ENCODE peak calls at places on chromosomes 16 and 17, in six cellular contexts. E is WERI-Rb-1, J is MM.1S, A is fibroblast of the aortic adventitia, L is K562, Q is Caco-2. N is an unnamed sample.

GRCh38 chr17:39661044-39661406 is 4.1 kb upstream of the TCAP start:
- DNase-seq in E (peak; percentile 99), L (no peak), Q (no peak), J (no peak), A (no peak), N (no peak)

GRCh38 chr17:72715906-72716572 is 376.4 kb downstream of the SLC39A11 start:
- DNase-seq in J (no peak), A (peak; percentile 85), L (no peak), Q (no peak), E (no peak), N (no peak)

GRCh38 chr16:70465999-70466811 is 11.8 kb downstream of the FCSK start:
- DNase-seq in J (no peak), L (no peak), E (no peak), Q (no peak), A (no peak), N (no peak)

GRCh38 chr17:67245694-67246397 is 850 bp upstream of the HELZ start:
- DNase-seq in L (peak; percentile 51), A (no peak), E (peak; percentile 71), Q (peak; percentile 87), J (no peak), N (peak; percentile 53)

GRCh38 chr17:77700165-77700881 is 258.2 kb upstream of the TNRC6C start:
- DNase-seq in L (no peak), E (no peak), A (no peak), J (no peak), Q (no peak), N (no peak)

GRCh38 chr17:41140360-41141132 is at the start of gene KRTAP4-6:
- DNase-seq in Q (no peak), A (peak; percentile 15), L (no peak), E (no peak), J (no peak), N (no peak)

GRCh38 chr17:30476726-30477082 is 504 bp upstream of the GOSR1 start:
- DNase-seq in E (no peak), J (no peak), A (no peak), Q (no peak), L (peak; percentile 60), N (no peak)

GRCh38 chr17:521561-522325 is 169.1 kb upstream of the RPH3AL start:
- DNase-seq in E (no peak), Q (no peak), L (no peak), A (no peak), J (no peak), N (no peak)

GRCh38 chr16:22948603-22949368 is 134.8 kb downstream of the HS3ST2 start:
- DNase-seq in L (peak; percentile 85), E (peak; percentile 87), Q (peak; percentile 61), J (peak; percentile 71), A (peak; percentile 67), N (peak; percentile 67)

GRCh38 chr17:5034651-5035050 is 575 bp downstream of the SLC52A1 start:
- DNase-seq in J (no peak), E (no peak), Q (no peak), L (no peak), A (no peak), N (no peak)

GRCh38 chr17:5035356-5035755 is at the start of gene SLC52A1:
- DNase-seq in E (no peak), Q (no peak), L (no peak), J (no peak), A (no peak), N (no peak)

GRCh38 chr17:5034063-5034462 is 1.2 kb downstream of the SLC52A1 start:
- DNase-seq in E (no peak), Q (no peak), L (no peak), A (no peak), J (no peak), N (no peak)

GRCh38 chr17:5032865-5033264 is 2.4 kb downstream of the SLC52A1 start:
- DNase-seq in L (no peak), Q (no peak), A (no peak), J (no peak), E (no peak), N (no peak)

DNA sequence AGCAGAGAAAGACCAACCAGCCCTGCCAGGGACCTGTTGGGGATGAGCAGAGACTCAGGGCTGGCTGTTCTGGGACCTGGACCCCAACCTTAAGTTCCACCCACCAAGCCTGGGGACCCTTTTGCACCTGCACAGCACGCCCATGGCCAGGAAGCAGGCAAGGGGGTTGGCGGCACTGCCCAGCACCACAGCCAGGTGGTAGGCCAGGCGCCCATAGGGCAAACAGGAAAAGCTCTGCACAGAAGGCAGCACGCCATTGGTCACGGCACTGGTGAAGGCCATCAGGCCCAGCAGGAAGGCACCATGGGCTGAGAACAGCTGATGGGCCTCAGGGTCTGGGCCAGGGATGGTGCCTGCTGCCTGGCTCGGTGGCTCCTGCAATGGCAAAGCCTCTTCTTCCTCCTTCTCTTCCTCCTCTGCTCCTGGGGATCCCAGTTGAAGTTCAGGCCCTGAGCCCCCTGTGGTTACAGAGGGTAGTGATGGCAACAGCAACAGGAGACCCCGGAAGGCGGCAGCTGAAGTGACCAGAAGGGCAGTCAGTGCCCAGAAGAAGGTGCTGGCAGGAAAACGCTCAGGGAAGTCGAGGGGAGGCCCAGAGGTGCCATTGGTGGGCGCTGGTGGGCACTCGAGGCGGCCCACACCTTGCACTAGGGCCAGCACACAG is 1.7 kb downstream of the SLC52A1 start:
- DNase-seq in E (no peak), A (no peak), L (no peak), Q (no peak), J (no peak), N (no peak)
- TF ChIP-seq CTCF in E (peak; percentile 9), A (no peak), L (no peak), Q (no peak), J (no peak), N (no peak)

GRCh38 chr17:71110326-71110725 is 941.0 kb downstream of the KCNJ2 start:
- DNase-seq in Q (no peak), E (no peak), A (no peak), L (no peak), J (no peak), N (no peak)
- TF ChIP-seq CTCF in Q (no peak), E (no peak), A (no peak), L (no peak), J (no peak), N (no peak)

DNA sequence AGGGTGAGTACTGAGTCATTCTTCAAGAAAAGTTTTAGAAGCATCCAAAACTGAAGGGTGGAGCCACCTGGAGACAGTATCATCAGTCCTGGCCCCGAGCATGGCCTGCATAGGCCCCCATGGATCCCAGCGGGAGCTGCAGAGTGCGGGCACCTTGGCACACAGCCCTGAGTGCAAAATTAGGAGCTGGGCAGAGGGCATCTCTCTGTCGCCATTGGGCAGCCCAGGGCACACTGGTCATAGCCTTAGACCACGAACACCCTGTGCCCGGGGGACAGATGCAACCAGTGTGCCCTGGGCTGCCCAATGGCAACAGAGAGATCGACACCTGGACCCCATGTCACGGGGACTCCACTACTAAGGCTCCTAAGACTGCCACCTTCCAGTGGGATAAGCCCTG is 14.6 kb downstream of the MAPT start:
- DNase-seq in L (no peak), Q (no peak), A (no peak), E (no peak), J (no peak), N (no peak)
- TF ChIP-seq CTCF in L (no peak), Q (no peak), A (no peak), E (no peak), J (no peak), N (no peak)

DNA sequence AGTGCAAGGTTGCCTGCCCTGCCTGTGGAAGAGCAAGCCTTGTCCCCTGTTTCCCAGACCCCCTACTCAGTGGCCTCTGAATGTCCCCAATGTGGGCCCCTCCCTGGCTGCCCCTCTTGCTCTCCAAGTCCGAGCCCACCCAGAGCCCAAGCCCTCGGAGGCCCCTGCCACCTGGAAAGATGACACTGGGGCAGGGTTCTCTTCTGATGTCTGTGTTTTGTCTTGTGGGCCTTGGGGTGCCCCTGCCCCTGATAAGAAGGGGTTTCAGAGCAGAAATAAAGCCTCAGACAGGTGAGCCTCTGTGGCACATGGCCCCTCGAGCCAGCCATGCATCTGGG is 85.4 kb upstream of the CBX4 start:
- DNase-seq in Q (no peak), L (no peak), A (no peak), J (no peak), E (no peak), N (no peak)
- TF ChIP-seq CTCF in Q (peak; percentile 4), L (no peak), A (no peak), J (no peak), E (no peak), N (no peak)

GRCh38 chr16:12611006-12611477 is 192.6 kb downstream of the CPPED1 start:
- DNase-seq in J (no peak), E (no peak), L (peak; percentile 60), A (no peak), Q (no peak), N (no peak)
- TF ChIP-seq CTCF in J (no peak), E (no peak), L (no peak), A (no peak), Q (no peak), N (no peak)

GRCh38 chr16:3577302-3577752 is at the start of gene NLRC3:
- DNase-seq in E (no peak), J (no peak), Q (no peak), A (no peak), L (no peak), N (no peak)
- TF ChIP-seq CTCF in E (no peak), J (no peak), Q (no peak), A (no peak), L (no peak), N (no peak)

GRCh38 chr17:79835953-79836951 is 3.0 kb downstream of the CBX4 start:
- DNase-seq in J (no peak), Q (peak; percentile 75), E (peak; percentile 70), A (no peak), L (peak; percentile 99), N (no peak)

GRCh38 chr17:79836952-79837887 is 2.0 kb downstream of the CBX4 start:
- DNase-seq in E (no peak), Q (no peak), A (peak; percentile 62), L (peak; percentile 67), J (peak; percentile 59), N (no peak)

GRCh38 chr17:79833744-79834574 is 5.3 kb downstream of the CBX4 start:
- DNase-seq in L (peak; percentile 75), A (no peak), E (no peak), J (no peak), Q (no peak), N (no peak)

GRCh38 chr17:79834575-79835469 is 4.4 kb downstream of the CBX4 start:
- DNase-seq in E (peak; percentile 63), Q (peak; percentile 46), J (no peak), L (peak; percentile 69), A (no peak), N (peak; percentile 69)

GRCh38 chr17:79835470-79835899 is 3.8 kb downstream of the CBX4 start:
- DNase-seq in A (no peak), E (no peak), Q (peak; percentile 48), L (peak; percentile 36), J (no peak), N (no peak)
- TF ChIP-seq CTCF in A (no peak), E (peak; percentile 4), Q (no peak), L (peak; percentile 25), J (no peak), N (no peak)

DNA sequence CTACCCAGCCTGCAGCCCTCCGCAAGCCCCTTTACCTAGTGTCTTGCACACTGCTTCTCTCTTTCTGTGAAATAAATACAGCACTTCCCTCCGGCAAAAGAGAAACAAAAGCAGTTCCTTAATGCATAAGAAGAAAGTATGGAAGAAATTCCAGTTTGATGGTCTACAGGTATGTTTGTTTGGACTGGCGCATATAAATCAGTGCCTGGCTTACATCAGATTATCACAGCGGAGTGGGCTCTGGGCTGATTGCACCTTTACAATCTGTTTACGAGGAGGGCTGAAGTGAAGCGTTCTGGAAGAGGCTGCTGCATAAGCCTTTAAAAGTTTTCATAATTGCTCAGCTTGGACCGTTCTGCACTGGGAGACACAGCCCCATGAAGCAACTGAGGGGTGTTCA is 153.5 kb upstream of the FOXF1 start:
- DNase-seq in L (no peak), Q (no peak), E (no peak), A (no peak), J (no peak), N (no peak)
- TF ChIP-seq CTCF in L (no peak), Q (no peak), E (no peak), A (no peak), J (no peak), N (no peak)